ENCODE peak calls at places on chromosomes 6 and 20, in five cellular contexts. P, S, T, G and Z are unnamed samples. For H3K4me1, the result is how much of the 10 kb centered on the place peaks cover.

GRCh38 chr6:134520181-134521115 is 202.5 kb upstream of the SGK1 start:
- DNase-seq in S (no peak), T (peak), P (no peak), G (no peak), Z (no peak)

GRCh38 chr6:3356056-3356823 is 97.5 kb downstream of the PSMG4 start:
- DNase-seq in T (peak), P (peak), G (peak), S (peak), Z (peak)

GRCh38 chr6:25968769-25969168 is 6.2 kb downstream of the TRIM38 start:
- DNase-seq in P (no peak), G (no peak), S (no peak), T (no peak), Z (no peak)

GRCh38 chr6:117264487-117265424 is 602 bp upstream of the VGLL2 start:
- DNase-seq in P (no peak), G (peak), S (no peak), T (no peak), Z (no peak)

GRCh38 chr6:38871745-38872568 is 156.8 kb downstream of the DNAH8 start:
- DNase-seq in G (peak), S (peak), P (peak), T (peak), Z (peak)

GRCh38 chr6:48113130-48113529 is 2.1 kb upstream of the PTCHD4 start:
- DNase-seq in G (no peak), T (no peak), S (no peak), P (no peak), Z (no peak)

GRCh38 chr6:159608961-159609673 is 83.9 kb downstream of the SOD2 start:
- DNase-seq in T (peak), P (no peak), S (no peak), G (peak), Z (no peak)

GRCh38 chr6:36739947-36740817 is 42.6 kb downstream of the RAB44 start:
- DNase-seq in G (no peak), T (peak), P (peak), S (no peak), Z (no peak)

GRCh38 chr6:146892613-146893401 is 294.0 kb downstream of the ADGB start:
- DNase-seq in S (no peak), P (no peak), G (no peak), T (peak), Z (no peak)

GRCh38 chr20:17443326-17443858 is 87.8 kb downstream of the BFSP1 start:
- DNase-seq in S (no peak), P (no peak), T (no peak), G (no peak), Z (no peak)

GRCh38 chr20:25025986-25026605 is 31.8 kb downstream of the ACSS1 start:
- DNase-seq in P (no peak), S (no peak), T (no peak), G (no peak), Z (no peak)

GRCh38 chr6:35727206-35727934 is 9.5 kb upstream of the ARMC12 start:
- DNase-seq in T (peak), P (peak), G (peak), S (no peak), Z (no peak)

GRCh38 chr6:54598787-54599309 is 247.7 kb upstream of the FAM83B start:
- DNase-seq in T (peak), S (no peak), P (no peak), G (no peak), Z (no peak)

GRCh38 chr6:29964553-29964903 is 22.2 kb downstream of the HLA-A start:
- DNase-seq in T (no peak), P (no peak), S (no peak), G (no peak), Z (no peak)

GRCh38 chr20:20677186-20677585 is 35.3 kb downstream of the RALGAPA2 start:
- DNase-seq in G (no peak), P (no peak), S (no peak), T (no peak), Z (no peak)

GRCh38 chr20:20241966-20242365 is 125.9 kb upstream of the INSM1 start:
- DNase-seq in P (no peak), T (no peak), S (no peak), G (no peak), Z (no peak)

GRCh38 chr20:36658300-36658699 is 12.3 kb upstream of the SLA2 start:
- DNase-seq in S (no peak), G (no peak), T (no peak), P (no peak), Z (peak)

GRCh38 chr20:3710703-3711417 is 1.5 kb downstream of the SIGLEC1 start:
- DNase-seq in G (peak), S (peak), P (peak), T (peak), Z (peak)

GRCh38 chr6:108797951-108798671 is 50.1 kb upstream of the ARMC2 start:
- DNase-seq in G (no peak), S (no peak), T (peak), P (no peak), Z (no peak)

GRCh38 chr6:108799356-108799720 is 48.9 kb upstream of the ARMC2 start:
- DNase-seq in S (no peak), T (no peak), P (no peak), G (no peak), Z (no peak)

GRCh38 chr6:108800510-108800909 is 47.7 kb upstream of the ARMC2 start:
- DNase-seq in P (peak), T (no peak), G (no peak), S (no peak), Z (no peak)

GRCh38 chr6:108799791-108800190 is 48.4 kb upstream of the ARMC2 start:
- DNase-seq in G (no peak), P (no peak), S (no peak), T (no peak), Z (no peak)

DNA sequence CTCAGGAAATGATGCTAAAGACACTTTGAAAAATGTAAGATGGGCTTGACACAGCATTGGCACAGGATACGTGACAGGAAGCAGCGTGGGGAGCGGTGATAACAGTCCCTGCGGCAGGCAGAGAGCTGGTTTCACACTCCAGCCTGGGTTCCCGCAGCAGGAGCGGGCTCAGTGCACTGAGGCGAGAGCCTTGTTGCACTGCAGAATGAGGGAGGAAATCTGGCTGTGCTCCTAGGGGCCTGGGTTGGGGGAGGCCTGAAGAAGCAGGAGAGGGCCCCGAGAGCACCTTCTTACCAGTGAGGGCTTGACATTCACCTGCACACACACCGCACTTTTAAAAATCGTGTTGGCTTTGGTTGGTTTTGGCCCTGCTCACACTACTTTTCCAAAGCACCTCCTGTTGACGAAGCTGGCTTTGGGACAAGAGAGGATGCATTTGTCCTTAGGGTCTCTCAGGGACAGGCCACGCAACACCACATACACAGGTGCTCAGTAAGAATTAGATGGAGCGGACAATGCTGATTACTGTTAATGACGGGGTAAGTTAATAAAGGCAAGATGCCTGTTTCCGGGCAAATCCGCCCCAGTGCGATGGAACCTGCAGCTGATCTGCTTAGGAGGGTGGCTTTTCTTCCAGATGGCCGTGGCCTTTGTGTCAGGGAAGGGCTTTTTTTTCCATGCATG is 49.4 kb upstream of the ARMC2 start:
- DNase-seq in T (no peak), G (peak), S (no peak), P (peak), Z (peak)
- H3K4me3 ChIP-seq in T (no peak), G (peak), S (no peak), P (no peak), Z (no peak)

GRCh38 chr6:130426078-130426726 is 60.4 kb downstream of the TMEM200A start:
- DNase-seq in S (no peak), P (no peak), T (no peak), G (no peak), Z (no peak)

GRCh38 chr6:130421567-130421966 is 55.8 kb downstream of the TMEM200A start:
- DNase-seq in P (no peak), T (no peak), S (no peak), G (no peak), Z (no peak)

GRCh38 chr6:130423044-130423443 is 57.2 kb downstream of the TMEM200A start:
- DNase-seq in T (no peak), P (no peak), G (no peak), S (no peak), Z (no peak)

GRCh38 chr6:130425532-130425931 is 59.7 kb downstream of the TMEM200A start:
- DNase-seq in S (no peak), G (no peak), T (no peak), P (no peak), Z (no peak)

GRCh38 chr6:130424704-130425103 is 58.9 kb downstream of the TMEM200A start:
- DNase-seq in G (no peak), P (no peak), T (no peak), S (no peak), Z (no peak)
- H3K27ac ChIP-seq in G (no peak), P (no peak), T (no peak), S (no peak), Z (no peak)

DNA sequence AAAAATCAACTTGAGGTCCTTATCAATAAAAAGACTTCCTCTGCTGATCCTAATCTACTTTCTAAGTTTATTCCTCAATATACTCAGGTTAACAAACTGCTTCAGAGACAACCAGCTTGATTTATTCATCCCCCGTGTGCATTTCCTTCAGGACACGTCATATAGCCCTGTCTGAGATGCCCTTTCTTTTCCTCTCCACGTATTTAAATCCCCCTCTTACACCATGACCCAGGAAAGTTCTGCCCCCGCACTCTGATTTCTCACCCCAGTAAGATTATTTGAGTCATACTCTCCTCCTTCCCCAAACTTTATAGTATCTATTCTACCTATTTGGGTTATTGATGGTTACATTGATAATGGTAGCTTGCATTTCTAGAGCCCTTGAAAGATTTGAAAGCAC is 9.8 kb upstream of the CGA start:
- DNase-seq in P (no peak), T (no peak), S (no peak), G (no peak), Z (no peak)
- H3K4me1 ChIP-seq in P (under half), T (under half), S (under half), G (under half), Z (under half)

DNA sequence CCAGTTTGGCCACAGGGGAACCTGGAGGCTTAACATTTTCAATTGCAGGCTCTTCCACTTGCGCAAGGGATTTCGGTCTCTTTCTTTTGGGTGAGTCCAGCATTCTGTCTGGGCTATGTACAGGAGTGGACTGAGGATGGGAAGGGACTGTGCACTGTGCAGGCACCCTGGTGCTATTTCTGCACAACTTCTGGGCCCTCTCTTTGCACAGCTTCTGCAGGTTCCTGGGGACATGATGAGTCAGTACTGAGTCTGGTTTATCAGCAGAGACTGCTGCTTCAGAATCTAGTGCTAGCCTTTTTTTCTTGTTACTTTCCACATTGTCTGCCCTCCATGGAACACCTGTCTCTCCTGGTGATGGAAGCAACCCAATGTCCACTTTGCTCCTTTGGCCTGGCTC is 78.5 kb upstream of the ASF1A start:
- DNase-seq in G (no peak), S (no peak), T (no peak), P (no peak), Z (no peak)
- H3K4me3 ChIP-seq in G (no peak), S (no peak), T (no peak), P (no peak), Z (no peak)

GRCh38 chr20:47282864-47283263 is 73.6 kb downstream of the ZMYND8 start:
- DNase-seq in G (no peak), P (no peak), T (no peak), S (no peak), Z (no peak)

GRCh38 chr20:47280668-47281067 is 75.8 kb downstream of the ZMYND8 start:
- DNase-seq in G (no peak), S (no peak), T (no peak), P (no peak), Z (no peak)

GRCh38 chr20:47280228-47280627 is 76.3 kb downstream of the ZMYND8 start:
- DNase-seq in S (no peak), G (no peak), T (no peak), P (no peak), Z (no peak)

GRCh38 chr20:47283411-47283810 is 73.1 kb downstream of the ZMYND8 start:
- DNase-seq in T (no peak), G (no peak), P (no peak), S (no peak), Z (no peak)

DNA sequence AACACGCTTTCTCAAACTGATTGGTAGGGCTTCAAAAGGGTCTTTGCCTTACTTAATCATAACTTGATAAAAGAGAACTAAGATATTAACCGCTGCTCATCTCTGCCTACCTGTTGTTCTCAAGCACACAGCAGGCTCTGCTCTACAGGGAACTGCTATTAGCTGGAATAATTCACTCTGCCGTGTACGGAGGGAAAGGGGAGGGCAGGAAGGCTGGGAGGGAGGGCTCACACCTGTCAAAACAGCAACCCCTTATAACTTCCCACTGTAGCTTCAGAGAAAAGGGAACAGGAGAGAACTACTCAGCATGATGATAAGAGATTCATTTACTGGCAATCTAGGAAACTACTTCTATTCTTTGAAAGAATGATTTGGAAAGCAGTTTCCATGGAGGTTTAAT is 75.1 kb downstream of the ZMYND8 start:
- DNase-seq in S (no peak), P (no peak), G (no peak), T (no peak), Z (no peak)
- H3K27ac ChIP-seq in S (no peak), P (no peak), G (no peak), T (no peak), Z (no peak)

GRCh38 chr20:1895674-1896496 is 678 bp downstream of the SIRPA start:
- DNase-seq in T (no peak), P (peak), G (no peak), S (no peak), Z (no peak)

GRCh38 chr20:1894471-1894950 is 696 bp upstream of the SIRPA start:
- DNase-seq in P (peak), T (peak), G (peak), S (peak), Z (no peak)

GRCh38 chr20:1896859-1897258 is 1.7 kb downstream of the SIRPA start:
- DNase-seq in G (no peak), P (no peak), S (no peak), T (no peak), Z (no peak)

GRCh38 chr20:1893721-1894470 is 1.3 kb upstream of the SIRPA start:
- DNase-seq in T (no peak), S (no peak), P (no peak), G (no peak), Z (no peak)

DNA sequence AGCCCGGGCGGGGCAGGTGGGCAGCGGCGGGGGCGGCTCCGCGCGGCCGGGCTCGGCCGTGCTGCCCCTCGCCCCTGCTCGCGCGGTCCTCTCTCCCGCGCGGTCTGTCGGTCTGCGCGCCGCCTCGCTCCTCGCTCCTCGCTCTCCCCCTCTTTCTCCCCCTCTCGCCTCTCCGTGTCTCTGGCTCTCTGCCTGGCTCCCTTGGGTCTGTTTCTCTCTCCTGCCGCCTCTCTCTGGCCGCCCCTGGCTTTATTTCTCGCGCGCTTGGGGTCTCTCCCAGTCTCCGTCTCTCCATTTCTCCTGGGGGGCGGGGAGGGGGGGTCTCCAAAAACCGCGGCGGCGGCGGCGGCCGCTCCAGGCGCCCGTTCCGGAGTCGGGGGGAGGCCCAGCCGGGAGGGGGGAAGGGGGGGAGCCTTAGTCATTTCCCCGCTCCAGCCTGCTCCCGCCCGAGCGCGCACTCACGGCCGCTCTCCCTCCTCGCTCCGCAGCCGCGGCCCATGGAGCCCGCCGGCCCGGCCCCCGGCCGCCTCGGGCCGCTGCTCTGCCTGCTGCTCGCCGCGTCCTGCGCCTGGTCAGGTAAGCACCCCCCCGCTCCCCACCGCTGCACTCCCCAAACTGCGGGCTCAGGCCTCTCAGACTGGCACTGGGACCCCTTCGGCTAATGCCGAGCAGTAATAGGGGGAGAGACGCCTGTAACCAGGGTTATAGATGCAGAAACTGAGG is at the start of gene SIRPA:
- DNase-seq in S (peak), G (peak), P (peak), T (peak), Z (no peak)
- H3K4me1 ChIP-seq in S (under half), G (under half), P (under half), T (under half), Z (under half)